ENCODE peak calls at places on chromosomes 3 and 15, in four cellular contexts. One of them, this sample, is unnamed.

GRCh38 chr3:127320529-127321121 is 32.8 kb upstream of the PRR20G start:
- DNase-seq in SK-N-SH: no peak
- DNase-seq in HCT116: no peak
- DNase-seq in H1: no peak
- DNase-seq in this sample: no peak

GRCh38 chr3:193869221-193870201 is 266.4 kb upstream of the HES1 start:
- DNase-seq in SK-N-SH: peak; percentile 32
- DNase-seq in HCT116: peak; percentile 79
- DNase-seq in H1: peak; percentile 74
- DNase-seq in this sample: no peak

GRCh38 chr3:48709051-48709461 is 8.0 kb downstream of the IP6K2 start:
- DNase-seq in SK-N-SH: no peak
- DNase-seq in HCT116: no peak
- DNase-seq in H1: no peak
- DNase-seq in this sample: no peak

GRCh38 chr3:149527531-149528343 is 53.2 kb downstream of the TM4SF4 start:
- DNase-seq in SK-N-SH: no peak
- DNase-seq in HCT116: no peak
- DNase-seq in H1: no peak
- DNase-seq in this sample: peak; percentile 48

GRCh38 chr3:187319699-187320302 is 28.3 kb upstream of the MASP1 start:
- DNase-seq in SK-N-SH: peak; percentile 29
- DNase-seq in HCT116: peak; percentile 65
- DNase-seq in H1: peak; percentile 94
- DNase-seq in this sample: peak; percentile 82

GRCh38 chr15:32704343-32705076 is 13.3 kb upstream of the GREM1 start:
- DNase-seq in SK-N-SH: no peak
- DNase-seq in HCT116: no peak
- DNase-seq in H1: no peak
- DNase-seq in this sample: no peak

GRCh38 chr15:69145694-69146492 is 14.5 kb upstream of the GLCE start:
- DNase-seq in SK-N-SH: peak; percentile 22
- DNase-seq in HCT116: no peak
- DNase-seq in H1: peak; percentile 37
- DNase-seq in this sample: no peak

GRCh38 chr15:40063563-40064011 is 24.6 kb upstream of the SRP14 start:
- DNase-seq in SK-N-SH: no peak
- DNase-seq in HCT116: no peak
- DNase-seq in H1: no peak
- DNase-seq in this sample: no peak

GRCh38 chr15:45498701-45499100 is 23.9 kb downstream of the SLC30A4 start:
- DNase-seq in SK-N-SH: no peak
- DNase-seq in HCT116: no peak
- DNase-seq in H1: no peak
- DNase-seq in this sample: no peak

GRCh38 chr15:89999676-90000174 is 1.4 kb upstream of the ZNF710 start:
- DNase-seq in SK-N-SH: no peak
- DNase-seq in HCT116: no peak
- DNase-seq in H1: no peak
- DNase-seq in this sample: peak; percentile 67
- TF ChIP-seq JUND in SK-N-SH: no peak
- TF ChIP-seq JUND in HCT116: no peak
- TF ChIP-seq JUND in H1: no peak
- TF ChIP-seq JUND in this sample: no peak

GRCh38 chr3:34111361-34111760 is 312.9 kb downstream of the PDCD6IP start:
- DNase-seq in SK-N-SH: no peak
- DNase-seq in HCT116: no peak
- DNase-seq in H1: no peak
- DNase-seq in this sample: peak; percentile 36
- TF ChIP-seq JUND in SK-N-SH: no peak
- TF ChIP-seq JUND in HCT116: no peak
- TF ChIP-seq JUND in H1: no peak
- TF ChIP-seq JUND in this sample: no peak

GRCh38 chr3:141998674-141999290 is 122.3 kb downstream of the ATP1B3 start:
- DNase-seq in SK-N-SH: peak; percentile 16
- DNase-seq in HCT116: no peak
- DNase-seq in H1: no peak
- DNase-seq in this sample: no peak
- TF ChIP-seq JUND in SK-N-SH: no peak
- TF ChIP-seq JUND in HCT116: no peak
- TF ChIP-seq JUND in H1: no peak
- TF ChIP-seq JUND in this sample: no peak

GRCh38 chr3:100269410-100270217 is 8.8 kb downstream of the TBC1D23 start:
- DNase-seq in SK-N-SH: no peak
- DNase-seq in HCT116: peak; percentile 55
- DNase-seq in H1: no peak
- DNase-seq in this sample: no peak
- TF ChIP-seq JUND in SK-N-SH: peak; percentile 72
- TF ChIP-seq JUND in HCT116: peak; percentile 64
- TF ChIP-seq JUND in H1: no peak
- TF ChIP-seq JUND in this sample: no peak

GRCh38 chr15:64444836-64445235 is 15.5 kb upstream of the ZNF609 start:
- DNase-seq in SK-N-SH: no peak
- DNase-seq in HCT116: no peak
- DNase-seq in H1: no peak
- DNase-seq in this sample: no peak

GRCh38 chr15:64443016-64443415 is 17.4 kb upstream of the ZNF609 start:
- DNase-seq in SK-N-SH: no peak
- DNase-seq in HCT116: no peak
- DNase-seq in H1: no peak
- DNase-seq in this sample: no peak

GRCh38 chr15:64452988-64453688 is 7.2 kb upstream of the ZNF609 start:
- DNase-seq in SK-N-SH: no peak
- DNase-seq in HCT116: no peak
- DNase-seq in H1: no peak
- DNase-seq in this sample: no peak

GRCh38 chr15:64443747-64444621 is 16.4 kb upstream of the ZNF609 start:
- DNase-seq in SK-N-SH: no peak
- DNase-seq in HCT116: peak; percentile 81
- DNase-seq in H1: no peak
- DNase-seq in this sample: no peak

DNA sequence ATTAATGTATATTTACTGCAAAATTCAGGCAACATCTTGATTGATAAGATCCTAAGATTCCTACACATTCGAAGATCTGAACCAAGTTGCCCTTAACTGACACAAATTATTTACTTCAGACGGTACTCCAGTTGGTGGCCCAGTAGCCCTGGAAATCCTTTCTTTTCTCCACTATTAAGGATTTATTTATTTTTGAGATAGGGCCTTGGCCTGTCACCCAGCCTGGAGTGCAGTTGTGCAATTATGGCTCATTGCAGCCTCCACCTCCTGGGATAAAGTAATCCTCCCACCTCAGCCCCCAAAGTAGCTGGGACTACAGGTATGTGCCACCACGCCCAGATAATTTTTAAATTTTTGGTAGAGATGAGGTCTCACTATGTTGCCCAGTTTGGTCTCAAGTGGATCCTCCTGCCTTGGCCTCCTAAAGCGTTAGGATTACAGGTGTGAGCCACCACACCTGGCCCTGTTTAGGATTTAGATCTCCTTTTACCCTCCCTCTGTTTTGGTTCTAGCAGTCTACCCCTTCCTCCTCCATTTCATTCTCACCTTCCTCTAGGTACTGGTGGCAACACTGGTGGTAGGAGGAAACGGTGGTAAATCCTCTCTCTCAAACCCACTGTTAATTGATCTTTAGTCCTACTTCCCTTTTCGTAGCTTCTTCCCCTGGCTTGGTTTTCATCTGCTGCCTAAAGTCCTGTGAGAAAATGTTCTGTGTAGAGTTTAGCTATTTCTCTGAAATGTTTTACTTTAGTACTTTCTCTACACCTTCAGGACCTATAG is 12.7 kb upstream of the ZNF609 start:
- DNase-seq in SK-N-SH: no peak
- DNase-seq in HCT116: no peak
- DNase-seq in H1: no peak
- DNase-seq in this sample: no peak
- TF ChIP-seq JUND in SK-N-SH: no peak
- TF ChIP-seq JUND in HCT116: no peak
- TF ChIP-seq JUND in H1: no peak
- TF ChIP-seq JUND in this sample: no peak

DNA sequence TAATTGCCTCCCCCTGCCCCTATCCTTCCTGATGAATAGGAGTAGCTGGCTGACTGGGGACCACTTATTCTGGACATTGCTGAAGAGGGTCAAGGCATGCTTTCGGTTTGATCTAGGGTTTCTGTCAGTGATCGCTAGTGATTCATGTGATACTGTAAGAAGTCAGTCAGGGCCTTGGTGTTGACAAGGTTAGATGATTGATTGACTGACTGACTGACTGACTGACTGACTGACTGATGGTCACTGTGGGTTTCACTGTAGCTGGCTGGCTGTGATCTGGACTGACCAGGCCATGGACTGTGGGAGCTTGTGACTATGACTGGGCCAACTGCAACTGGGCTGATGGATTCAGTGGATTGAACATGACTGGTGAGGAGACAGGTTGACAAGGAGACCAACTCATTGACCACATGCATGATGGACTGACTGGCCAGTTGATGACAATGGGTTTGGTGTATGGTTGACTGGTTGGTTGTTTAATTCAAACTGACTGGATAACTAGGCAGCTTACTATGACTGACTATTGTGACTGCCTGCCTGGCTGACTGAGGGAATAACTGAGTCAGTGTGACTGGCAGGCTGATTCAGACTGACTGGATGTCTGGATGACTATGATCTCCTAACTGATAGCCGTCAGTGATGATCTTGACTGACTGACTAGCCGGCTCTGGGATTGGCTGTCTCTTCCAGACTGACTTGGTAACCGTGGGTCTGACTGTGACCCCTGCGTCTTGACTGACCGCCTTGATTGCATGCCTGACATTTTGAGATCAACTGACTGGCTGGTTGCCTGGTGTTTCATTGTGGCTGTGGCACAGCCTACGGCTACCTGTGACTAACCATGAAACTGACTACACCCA is 509.9 kb downstream of the SHQ1 start:
- DNase-seq in SK-N-SH: no peak
- DNase-seq in HCT116: peak; percentile 12
- DNase-seq in H1: no peak
- DNase-seq in this sample: no peak
- TF ChIP-seq JUND in SK-N-SH: no peak
- TF ChIP-seq JUND in HCT116: no peak
- TF ChIP-seq JUND in H1: no peak
- TF ChIP-seq JUND in this sample: no peak

GRCh38 chr3:46338840-46339239 is 15.1 kb upstream of the CCR2 start:
- DNase-seq in SK-N-SH: no peak
- DNase-seq in HCT116: no peak
- DNase-seq in H1: no peak
- DNase-seq in this sample: no peak

GRCh38 chr3:46337911-46338310 is 16.0 kb upstream of the CCR2 start:
- DNase-seq in SK-N-SH: no peak
- DNase-seq in HCT116: no peak
- DNase-seq in H1: no peak
- DNase-seq in this sample: no peak

GRCh38 chr3:46335546-46335945 is 18.4 kb upstream of the CCR2 start:
- DNase-seq in SK-N-SH: no peak
- DNase-seq in HCT116: no peak
- DNase-seq in H1: no peak
- DNase-seq in this sample: no peak

GRCh38 chr3:46334911-46335478 is 18.9 kb upstream of the CCR2 start:
- DNase-seq in SK-N-SH: no peak
- DNase-seq in HCT116: no peak
- DNase-seq in H1: no peak
- DNase-seq in this sample: no peak
- TF ChIP-seq JUND in SK-N-SH: no peak
- TF ChIP-seq JUND in HCT116: no peak
- TF ChIP-seq JUND in H1: no peak
- TF ChIP-seq JUND in this sample: peak; percentile 30

GRCh38 chr15:57692709-57693108 is 13.8 kb upstream of the POLR2M start:
- DNase-seq in SK-N-SH: no peak
- DNase-seq in HCT116: no peak
- DNase-seq in H1: no peak
- DNase-seq in this sample: no peak

GRCh38 chr15:57696146-57696545 is 10.4 kb upstream of the POLR2M start:
- DNase-seq in SK-N-SH: no peak
- DNase-seq in HCT116: no peak
- DNase-seq in H1: no peak
- DNase-seq in this sample: peak; percentile 40

GRCh38 chr15:57698243-57698642 is 8.3 kb upstream of the POLR2M start:
- DNase-seq in SK-N-SH: no peak
- DNase-seq in HCT116: no peak
- DNase-seq in H1: no peak
- DNase-seq in this sample: no peak

GRCh38 chr15:57694264-57694663 is 12.2 kb upstream of the POLR2M start:
- DNase-seq in SK-N-SH: no peak
- DNase-seq in HCT116: no peak
- DNase-seq in H1: no peak
- DNase-seq in this sample: no peak

GRCh38 chr15:57697588-57697987 is 8.9 kb upstream of the POLR2M start:
- DNase-seq in SK-N-SH: no peak
- DNase-seq in HCT116: no peak
- DNase-seq in H1: no peak
- DNase-seq in this sample: no peak
- TF ChIP-seq JUND in SK-N-SH: no peak
- TF ChIP-seq JUND in HCT116: no peak
- TF ChIP-seq JUND in H1: no peak
- TF ChIP-seq JUND in this sample: no peak